ENCODE peak calls at places on chromosomes 6 and 20, in eight cellular contexts. G, Z, I, U, X, T, E and R are unnamed samples.

GRCh38 chr20:21505810-21506530 is 7.9 kb downstream of the NKX2-2 start:
- DNase-seq in U (peak), E (no peak), I (peak), T (peak), X (peak), Z (peak), G (no peak), R (no peak)

GRCh38 chr6:44504321-44504761 is 116.8 kb downstream of the CDC5L start:
- DNase-seq in U (no peak), E (no peak), I (no peak), G (no peak), X (peak), T (no peak), Z (no peak), R (no peak)

GRCh38 chr6:3228046-3228671 is 706 bp upstream of the TUBB2B start:
- DNase-seq in G (no peak), X (no peak), Z (peak), I (no peak), U (peak), E (no peak), T (no peak), R (no peak)

GRCh38 chr6:35258858-35259193 is 709 bp upstream of the ZNF76 start:
- DNase-seq in X (peak), E (peak), G (no peak), I (peak), U (peak), Z (no peak), T (no peak), R (peak)

GRCh38 chr6:129598244-129599187 is 111.5 kb downstream of the ARHGAP18 start:
- DNase-seq in X (peak), I (peak), U (peak), E (peak), T (no peak), Z (no peak), G (no peak), R (no peak)

GRCh38 chr6:90411292-90411781 is 114.7 kb upstream of the BACH2 start:
- DNase-seq in G (no peak), U (no peak), I (no peak), Z (no peak), E (no peak), T (no peak), X (peak), R (no peak)

GRCh38 chr6:14910692-14911547 is 334.9 kb upstream of the JARID2 start:
- DNase-seq in X (peak), T (peak), E (no peak), U (no peak), Z (no peak), G (no peak), I (peak), R (peak)

GRCh38 chr20:10635476-10636208 is 38.2 kb downstream of the JAG1 start:
- DNase-seq in E (no peak), Z (no peak), G (no peak), X (no peak), I (no peak), U (no peak), T (no peak), R (no peak)

GRCh38 chr20:49712918-49713778 is 530 bp downstream of the B4GALT5 start:
- DNase-seq in X (no peak), Z (peak), I (peak), E (no peak), U (peak), G (peak), T (peak), R (no peak)

GRCh38 chr20:34268851-34269668 is 27.8 kb downstream of the ASIP start:
- DNase-seq in I (peak), X (peak), G (peak), T (peak), E (no peak), U (peak), Z (peak), R (no peak)

GRCh38 chr20:8151371-8151770 is 19.3 kb downstream of the PLCB1 start:
- DNase-seq in X (no peak), G (no peak), E (no peak), Z (no peak), T (no peak), U (no peak), I (peak), R (no peak)

GRCh38 chr6:129146836-129147366 is 264.0 kb downstream of the LAMA2 start:
- DNase-seq in U (no peak), Z (no peak), E (no peak), X (no peak), I (no peak), T (no peak), G (no peak), R (no peak)

GRCh38 chr6:145071836-145072235 is 663.5 kb downstream of the EPM2A start:
- DNase-seq in I (peak), T (no peak), E (peak), X (peak), G (no peak), Z (no peak), U (no peak), R (no peak)

GRCh38 chr6:12288844-12289654 is 1.1 kb upstream of the EDN1 start:
- DNase-seq in X (peak), Z (peak), G (peak), U (peak), T (peak), I (peak), E (peak), R (no peak)

GRCh38 chr6:47005486-47005885 is 36.6 kb downstream of the ADGRF1 start:
- DNase-seq in X (no peak), Z (no peak), U (no peak), I (no peak), T (no peak), G (no peak), E (no peak), R (no peak)

GRCh38 chr6:41531591-41532582 is 14.3 kb upstream of the FOXP4 start:
- DNase-seq in I (peak), G (peak), U (no peak), Z (no peak), E (peak), T (no peak), X (peak), R (no peak)

GRCh38 chr6:145960918-145961604 is 3.1 kb downstream of the SHPRH start:
- DNase-seq in T (no peak), Z (no peak), G (no peak), I (peak), X (peak), E (no peak), U (no peak), R (no peak)

GRCh38 chr6:82094166-82094806 is 153.3 kb downstream of the IBTK start:
- DNase-seq in Z (no peak), T (no peak), U (no peak), X (no peak), G (no peak), E (no peak), I (no peak), R (no peak)

GRCh38 chr6:7918403-7918802 is 7.8 kb upstream of the TXNDC5 start:
- DNase-seq in Z (no peak), T (no peak), G (no peak), X (no peak), E (no peak), U (no peak), I (no peak), R (no peak)

GRCh38 chr6:126337323-126337722 is 2.6 kb upstream of the CENPW start:
- DNase-seq in G (peak), Z (no peak), T (peak), U (no peak), X (peak), I (peak), E (no peak), R (peak)

GRCh38 chr20:48691523-48691922 is 136.3 kb downstream of the PREX1 start:
- DNase-seq in Z (no peak), X (peak), T (no peak), E (no peak), U (no peak), I (no peak), G (no peak), R (no peak)

GRCh38 chr6:154380733-154381132 is 24.1 kb upstream of the IPCEF1 start:
- DNase-seq in U (no peak), E (no peak), T (no peak), I (no peak), X (no peak), G (no peak), Z (no peak), R (no peak)

GRCh38 chr6:139973602-139974373 is 599.3 kb upstream of the CITED2 start:
- DNase-seq in U (no peak), X (peak), I (peak), Z (no peak), E (peak), T (no peak), G (no peak), R (no peak)

GRCh38 chr6:111922454-111923297 is 49.4 kb upstream of the FYN start:
- DNase-seq in T (no peak), Z (no peak), E (peak), I (peak), G (no peak), U (no peak), X (peak), R (no peak)

GRCh38 chr6:22145294-22145693 is 151.5 kb downstream of the PRL start:
- DNase-seq in G (no peak), Z (no peak), I (no peak), T (no peak), U (no peak), X (no peak), E (no peak), R (no peak)

GRCh38 chr20:3995067-3995748 is 20.1 kb downstream of the RNF24 start:
- DNase-seq in E (peak), X (no peak), U (no peak), G (no peak), Z (no peak), I (peak), T (no peak), R (no peak)

GRCh38 chr6:15132854-15133670 is 112.8 kb upstream of the JARID2 start:
- DNase-seq in Z (no peak), G (peak), U (no peak), I (peak), T (peak), E (peak), X (peak), R (no peak)

GRCh38 chr6:85404497-85405174 is 45.2 kb upstream of the NT5E start:
- DNase-seq in E (peak), X (peak), I (peak), T (no peak), Z (no peak), G (no peak), U (no peak), R (no peak)

GRCh38 chr6:12578751-12579150 is 137.8 kb upstream of the PHACTR1 start:
- DNase-seq in U (no peak), G (no peak), Z (no peak), I (no peak), T (no peak), E (peak), X (no peak), R (no peak)

GRCh38 chr6:143761103-143761502 is 82.0 kb upstream of the LTV1 start:
- DNase-seq in X (no peak), U (no peak), T (no peak), G (no peak), Z (no peak), I (no peak), E (no peak), R (no peak)

GRCh38 chr6:7148100-7148822 is 40.5 kb downstream of the RREB1 start:
- DNase-seq in G (no peak), I (no peak), T (no peak), U (no peak), E (peak), X (peak), Z (no peak), R (no peak)

GRCh38 chr6:2021713-2022125 is 223.7 kb downstream of the GMDS start:
- DNase-seq in G (peak), U (no peak), E (peak), I (peak), X (peak), T (peak), Z (no peak), R (peak)

GRCh38 chr20:11902264-11902663 is 15.4 kb upstream of the BTBD3 start:
- DNase-seq in G (no peak), E (peak), U (no peak), X (peak), Z (no peak), T (no peak), I (peak), R (no peak)

GRCh38 chr20:33940701-33941100 is 53.0 kb upstream of the RALY start:
- DNase-seq in Z (no peak), I (no peak), E (no peak), T (no peak), X (no peak), U (no peak), G (no peak), R (no peak)

GRCh38 chr6:143027058-143027457 is 33.6 kb upstream of the AIG1 start:
- DNase-seq in I (peak), X (peak), G (peak), Z (peak), T (peak), U (peak), E (peak), R (no peak)

GRCh38 chr6:45697605-45698004 is 318.1 kb downstream of the CLIC5 start:
- DNase-seq in G (no peak), U (no peak), X (peak), I (peak), T (no peak), Z (no peak), E (peak), R (no peak)

GRCh38 chr20:54559890-54560289 is 84.5 kb downstream of the DOK5 start:
- DNase-seq in G (no peak), T (no peak), I (no peak), Z (no peak), X (no peak), E (no peak), U (no peak), R (no peak)

GRCh38 chr6:38570750-38571149 is 69.0 kb downstream of the BTBD9 start:
- DNase-seq in U (no peak), X (peak), G (no peak), I (peak), E (peak), Z (no peak), T (no peak), R (no peak)
- TF ChIP-seq CTCF in U (no peak), X (no peak), G (peak), I (peak), E (peak), Z (peak), T (no peak), R (peak)

GRCh38 chr6:96015321-96015790 is 418 bp upstream of the FUT9 start:
- DNase-seq in I (no peak), G (no peak), U (peak), X (no peak), T (no peak), E (no peak), Z (peak), R (no peak)

GRCh38 chr6:96013531-96013930 is 2.2 kb upstream of the FUT9 start:
- DNase-seq in E (no peak), I (no peak), U (no peak), G (no peak), Z (no peak), X (no peak), T (no peak), R (no peak)

GRCh38 chr6:96016781-96017180 is 1.0 kb downstream of the FUT9 start:
- DNase-seq in Z (no peak), T (no peak), X (no peak), G (no peak), I (no peak), U (no peak), E (no peak), R (no peak)

GRCh38 chr6:96014846-96015245 is 928 bp upstream of the FUT9 start:
- DNase-seq in E (no peak), X (no peak), T (no peak), I (no peak), G (no peak), U (no peak), Z (no peak), R (no peak)

GRCh38 chr6:96015791-96016776 is at the start of gene FUT9:
- DNase-seq in U (peak), E (no peak), T (no peak), G (no peak), Z (peak), I (no peak), X (no peak), R (no peak)
- TF ChIP-seq CTCF in U (no peak), E (no peak), T (no peak), G (no peak), Z (no peak), I (no peak), X (no peak), R (no peak)

DNA sequence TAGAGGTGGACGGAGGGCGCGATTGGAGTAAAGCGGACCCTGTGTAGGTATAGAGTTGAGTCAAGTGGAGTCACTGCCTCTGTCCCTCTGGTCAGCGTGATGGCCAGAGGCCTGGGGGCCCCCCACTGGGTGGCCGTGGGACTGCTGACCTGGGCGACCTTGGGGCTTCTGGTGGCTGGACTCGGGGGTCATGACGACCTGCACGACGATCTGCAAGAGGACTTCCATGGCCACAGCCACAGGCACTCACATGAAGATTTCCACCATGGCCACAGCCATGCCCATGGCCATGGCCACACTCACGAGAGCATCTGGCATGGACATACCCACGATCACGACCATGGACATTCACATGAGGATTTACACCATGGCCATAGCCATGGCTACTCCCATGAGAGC is 479 bp downstream of the SLC39A7 start:
- DNase-seq in T (no peak), X (no peak), E (no peak), I (no peak), Z (no peak), U (no peak), G (no peak), R (no peak)
- TF ChIP-seq CTCF in T (peak), X (no peak), E (peak), I (no peak), Z (peak), U (no peak), G (no peak), R (no peak)

GRCh38 chr6:161618816-161619454 is 345.1 kb upstream of the AGPAT4 start:
- DNase-seq in T (no peak), G (no peak), I (peak), Z (peak), E (no peak), X (peak), U (peak), R (no peak)
- TF ChIP-seq CTCF in T (no peak), G (no peak), I (peak), Z (no peak), E (peak), X (peak), U (no peak), R (peak)

GRCh38 chr20:25685276-25686080 is 11.2 kb downstream of the ZNF337 start:
- DNase-seq in Z (no peak), E (no peak), U (no peak), T (no peak), I (no peak), X (no peak), G (no peak), R (no peak)
- TF ChIP-seq CTCF in Z (no peak), E (no peak), U (no peak), T (no peak), I (no peak), X (no peak), G (no peak), R (no peak)

DNA sequence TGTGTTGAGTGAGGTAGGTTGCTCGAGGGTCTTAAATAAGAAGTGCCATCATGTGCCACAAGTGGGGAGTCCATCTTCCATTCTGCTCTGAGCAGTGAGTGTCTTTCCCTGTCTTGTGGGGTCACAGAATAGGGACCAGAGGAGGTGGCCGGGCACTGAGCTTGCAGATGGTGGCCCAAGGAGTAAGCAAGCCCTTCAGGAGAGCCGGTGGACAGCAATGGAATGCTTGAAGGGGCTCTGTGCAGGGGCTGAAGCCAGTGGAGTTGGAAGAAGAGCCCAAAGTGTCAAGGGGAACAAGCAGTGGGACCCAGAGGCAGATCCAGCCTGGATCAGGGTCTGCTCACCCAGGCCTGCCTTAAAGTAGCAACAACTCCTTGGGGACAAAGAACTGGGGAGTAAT is 213.5 kb upstream of the SNX9 start:
- DNase-seq in G (no peak), Z (no peak), I (no peak), T (no peak), X (no peak), E (no peak), U (no peak), R (no peak)
- TF ChIP-seq CTCF in G (no peak), Z (no peak), I (no peak), T (no peak), X (no peak), E (no peak), U (no peak), R (no peak)

GRCh38 chr6:169019727-169020491 is 233.7 kb downstream of the THBS2 start:
- DNase-seq in X (peak), Z (no peak), E (no peak), G (no peak), U (no peak), T (no peak), I (peak), R (no peak)
- TF ChIP-seq CTCF in X (no peak), Z (no peak), E (peak), G (no peak), U (no peak), T (no peak), I (peak), R (no peak)

GRCh38 chr20:62697468-62697912 is 11.1 kb upstream of the NTSR1 start:
- DNase-seq in T (no peak), U (no peak), Z (no peak), E (no peak), X (no peak), G (no peak), I (no peak), R (no peak)

GRCh38 chr20:62698231-62698630 is 10.4 kb upstream of the NTSR1 start:
- DNase-seq in I (no peak), X (no peak), T (no peak), E (no peak), Z (no peak), U (no peak), G (no peak), R (no peak)

GRCh38 chr20:62695448-62696414 is 12.9 kb upstream of the NTSR1 start:
- DNase-seq in I (no peak), T (no peak), X (no peak), E (no peak), U (no peak), G (no peak), Z (no peak), R (no peak)

GRCh38 chr20:62696431-62696957 is 12.1 kb upstream of the NTSR1 start:
- DNase-seq in T (no peak), E (no peak), I (no peak), Z (no peak), G (no peak), X (no peak), U (no peak), R (no peak)

DNA sequence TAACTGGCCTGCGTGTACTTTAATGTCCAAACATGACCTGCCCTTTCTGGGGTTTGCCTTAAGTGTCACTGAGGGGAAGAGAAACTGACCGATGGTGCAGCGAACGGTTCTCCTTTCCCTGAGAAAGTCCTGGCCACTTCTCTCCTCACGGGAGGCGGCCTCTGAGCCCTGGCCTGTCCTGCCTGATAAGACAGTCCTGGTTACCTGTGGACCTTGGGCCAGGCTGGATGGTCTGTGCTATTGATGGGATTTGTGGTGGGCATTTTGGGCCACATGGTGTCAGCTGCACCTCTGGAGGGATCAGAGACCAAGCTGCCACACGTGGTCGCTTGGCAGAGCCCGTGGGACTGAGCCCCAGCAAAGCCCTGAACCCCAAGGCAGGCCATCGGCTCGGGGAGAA is 11.6 kb upstream of the NTSR1 start:
- DNase-seq in U (no peak), T (no peak), E (no peak), I (no peak), X (no peak), Z (no peak), G (no peak), R (no peak)
- TF ChIP-seq CTCF in U (no peak), T (no peak), E (no peak), I (no peak), X (no peak), Z (no peak), G (no peak), R (no peak)